ENCODE peak calls at places on chromosomes 6 and 20, in four cellular contexts. One of them, this sample, is unnamed.

GRCh38 chr6:32973144-32973854 is 4.9 kb downstream of the BRD2 start:
- DNase-seq in H1: peak; percentile 50
- DNase-seq in IMR-90: peak; percentile 40
- DNase-seq in mesendoderm: peak; percentile 57
- DNase-seq in this sample: peak; percentile 74

GRCh38 chr20:39885975-39886649 is 802.9 kb downstream of the MAFB start:
- DNase-seq in H1: peak; percentile 66
- DNase-seq in IMR-90: peak; percentile 88
- DNase-seq in mesendoderm: peak; percentile 95
- DNase-seq in this sample: peak; percentile 82

GRCh38 chr6:112665114-112665513 is 318.0 kb downstream of the RFPL4B start:
- DNase-seq in H1: no peak
- DNase-seq in IMR-90: peak; percentile 77
- DNase-seq in mesendoderm: no peak
- DNase-seq in this sample: peak; percentile 10

GRCh38 chr20:41136695-41137411 is 490 bp upstream of the PLCG1 start:
- DNase-seq in H1: peak; percentile 94
- DNase-seq in IMR-90: peak; percentile 67
- DNase-seq in mesendoderm: peak; percentile 91
- DNase-seq in this sample: peak; percentile 86

GRCh38 chr6:37340639-37340943 is 13.2 kb upstream of the RNF8 start:
- DNase-seq in H1: no peak
- DNase-seq in IMR-90: peak; percentile 57
- DNase-seq in mesendoderm: no peak
- DNase-seq in this sample: no peak

GRCh38 chr6:15876406-15876805 is 213.6 kb upstream of the DTNBP1 start:
- DNase-seq in H1: no peak
- DNase-seq in IMR-90: no peak
- DNase-seq in mesendoderm: no peak
- DNase-seq in this sample: peak; percentile 83

GRCh38 chr6:104936766-104937535 is 20.0 kb upstream of the LIN28B start:
- DNase-seq in H1: no peak
- DNase-seq in IMR-90: no peak
- DNase-seq in mesendoderm: no peak
- DNase-seq in this sample: no peak

GRCh38 chr6:30542915-30543314 is 13.4 kb downstream of the GNL1 start:
- DNase-seq in H1: no peak
- DNase-seq in IMR-90: peak; percentile 63
- DNase-seq in mesendoderm: no peak
- DNase-seq in this sample: peak; percentile 53

GRCh38 chr6:140039343-140039742 is 664.9 kb upstream of the CITED2 start:
- DNase-seq in H1: no peak
- DNase-seq in IMR-90: no peak
- DNase-seq in mesendoderm: no peak
- DNase-seq in this sample: no peak

GRCh38 chr6:109075934-109076333 is 18.7 kb downstream of the SESN1 start:
- DNase-seq in H1: no peak
- DNase-seq in IMR-90: peak; percentile 51
- DNase-seq in mesendoderm: no peak
- DNase-seq in this sample: peak; percentile 19

GRCh38 chr20:58690851-58691250 is 1.7 kb upstream of the NPEPL1 start:
- DNase-seq in H1: peak; percentile 37
- DNase-seq in IMR-90: peak; percentile 22
- DNase-seq in mesendoderm: no peak
- DNase-seq in this sample: peak; percentile 86

GRCh38 chr20:44678990-44679611 is 27.6 kb upstream of the ADA start:
- DNase-seq in H1: no peak
- DNase-seq in IMR-90: no peak
- DNase-seq in mesendoderm: no peak
- DNase-seq in this sample: no peak

GRCh38 chr6:90819483-90819882 is 232.6 kb upstream of the MAP3K7 start:
- DNase-seq in H1: no peak
- DNase-seq in IMR-90: no peak
- DNase-seq in mesendoderm: no peak
- DNase-seq in this sample: no peak

GRCh38 chr6:50591135-50591534 is 122.2 kb upstream of the TFAP2D start:
- DNase-seq in H1: no peak
- DNase-seq in IMR-90: no peak
- DNase-seq in mesendoderm: peak; percentile 85
- DNase-seq in this sample: no peak

GRCh38 chr6:14066782-14067406 is 50.7 kb upstream of the CD83 start:
- DNase-seq in H1: no peak
- DNase-seq in IMR-90: peak; percentile 80
- DNase-seq in mesendoderm: peak; percentile 87
- DNase-seq in this sample: peak; percentile 70

GRCh38 chr20:52037370-52037769 is 154.2 kb downstream of the ZFP64 start:
- DNase-seq in H1: no peak
- DNase-seq in IMR-90: no peak
- DNase-seq in mesendoderm: no peak
- DNase-seq in this sample: no peak

GRCh38 chr6:129385117-129385516 is 324.9 kb downstream of the ARHGAP18 start:
- DNase-seq in H1: no peak
- DNase-seq in IMR-90: no peak
- DNase-seq in mesendoderm: no peak
- DNase-seq in this sample: no peak

GRCh38 chr6:7545509-7546369 is 4.3 kb downstream of the DSP start:
- DNase-seq in H1: no peak
- DNase-seq in IMR-90: peak; percentile 50
- DNase-seq in mesendoderm: peak; percentile 27
- DNase-seq in this sample: peak; percentile 39

GRCh38 chr6:40956871-40957270 is 82.2 kb downstream of the UNC5CL start:
- DNase-seq in H1: no peak
- DNase-seq in IMR-90: peak; percentile 44
- DNase-seq in mesendoderm: no peak
- DNase-seq in this sample: peak; percentile 26

GRCh38 chr6:80183019-80183418 is 76.5 kb downstream of the BCKDHB start:
- DNase-seq in H1: no peak
- DNase-seq in IMR-90: no peak
- DNase-seq in mesendoderm: no peak
- DNase-seq in this sample: no peak

GRCh38 chr6:137549106-137549505 is 54.9 kb upstream of the OLIG3 start:
- DNase-seq in H1: no peak
- DNase-seq in IMR-90: no peak
- DNase-seq in mesendoderm: no peak
- DNase-seq in this sample: no peak

GRCh38 chr6:89002523-89002922 is 39.1 kb upstream of the RNGTT start:
- DNase-seq in H1: no peak
- DNase-seq in IMR-90: no peak
- DNase-seq in mesendoderm: no peak
- DNase-seq in this sample: no peak

GRCh38 chr6:63347599-63347998 is 27.8 kb upstream of the LGSN start:
- DNase-seq in H1: no peak
- DNase-seq in IMR-90: peak; percentile 93
- DNase-seq in mesendoderm: no peak
- DNase-seq in this sample: peak; percentile 82

GRCh38 chr20:31484001-31484400 is 8.9 kb downstream of the REM1 start:
- DNase-seq in H1: no peak
- DNase-seq in IMR-90: no peak
- DNase-seq in mesendoderm: no peak
- DNase-seq in this sample: no peak

GRCh38 chr6:168583126-168583525 is 142.1 kb downstream of the SMOC2 start:
- DNase-seq in H1: no peak
- DNase-seq in IMR-90: no peak
- DNase-seq in mesendoderm: no peak
- DNase-seq in this sample: no peak

GRCh38 chr6:149951096-149951495 is 9.3 kb downstream of the ULBP2 start:
- DNase-seq in H1: peak; percentile 20
- DNase-seq in IMR-90: no peak
- DNase-seq in mesendoderm: no peak
- DNase-seq in this sample: no peak

GRCh38 chr20:40913224-40913821 is 115.3 kb upstream of the TOP1 start:
- DNase-seq in H1: no peak
- DNase-seq in IMR-90: no peak
- DNase-seq in mesendoderm: no peak
- DNase-seq in this sample: no peak

GRCh38 chr6:157715766-157716171 is 107.3 kb upstream of the SNX9 start:
- DNase-seq in H1: no peak
- DNase-seq in IMR-90: peak; percentile 95
- DNase-seq in mesendoderm: no peak
- DNase-seq in this sample: peak; percentile 85

GRCh38 chr6:143528164-143528811 is 16.8 kb upstream of the FUCA2 start:
- DNase-seq in H1: no peak
- DNase-seq in IMR-90: no peak
- DNase-seq in mesendoderm: no peak
- DNase-seq in this sample: no peak

GRCh38 chr20:18632196-18632789 is 44.4 kb downstream of the DTD1 start:
- DNase-seq in H1: peak; percentile 80
- DNase-seq in IMR-90: peak; percentile 59
- DNase-seq in mesendoderm: peak; percentile 80
- DNase-seq in this sample: peak; percentile 69

GRCh38 chr20:44196278-44196677 is 9.3 kb upstream of the JPH2 start:
- DNase-seq in H1: no peak
- DNase-seq in IMR-90: no peak
- DNase-seq in mesendoderm: no peak
- DNase-seq in this sample: no peak

GRCh38 chr6:7335519-7335918 is 22.5 kb upstream of the SSR1 start:
- DNase-seq in H1: no peak
- DNase-seq in IMR-90: no peak
- DNase-seq in mesendoderm: no peak
- DNase-seq in this sample: no peak

GRCh38 chr20:19791887-19792286 is 33.8 kb downstream of the RIN2 start:
- DNase-seq in H1: no peak
- DNase-seq in IMR-90: no peak
- DNase-seq in mesendoderm: no peak
- DNase-seq in this sample: no peak

GRCh38 chr6:166494757-166495486 is 91.6 kb downstream of the RAMACL start:
- DNase-seq in H1: no peak
- DNase-seq in IMR-90: no peak
- DNase-seq in mesendoderm: peak; percentile 15
- DNase-seq in this sample: no peak

GRCh38 chr6:168628732-168629245 is 187.8 kb downstream of the SMOC2 start:
- DNase-seq in H1: no peak
- DNase-seq in IMR-90: no peak
- DNase-seq in mesendoderm: no peak
- DNase-seq in this sample: no peak

GRCh38 chr6:170004585-170005210 is 253.3 kb downstream of the ERMARD start:
- DNase-seq in H1: peak; percentile 42
- DNase-seq in IMR-90: no peak
- DNase-seq in mesendoderm: peak; percentile 42
- DNase-seq in this sample: no peak

GRCh38 chr6:133218831-133219230 is 22.3 kb upstream of the EYA4 start:
- DNase-seq in H1: no peak
- DNase-seq in IMR-90: peak; percentile 47
- DNase-seq in mesendoderm: no peak
- DNase-seq in this sample: no peak

GRCh38 chr20:50733644-50734349 is 2.4 kb downstream of the PARD6B start:
- DNase-seq in H1: no peak
- DNase-seq in IMR-90: no peak
- DNase-seq in mesendoderm: no peak
- DNase-seq in this sample: no peak
- H3K4me2 ChIP-seq in H1: no peak overlapping the region
- H3K4me2 ChIP-seq in IMR-90: no peak overlapping the region
- H3K4me2 ChIP-seq in mesendoderm: no peak overlapping the region
- H3K4me2 ChIP-seq in this sample: peak overlapping the region; percentile 39

GRCh38 chr20:34311118-34312023 is 8.2 kb upstream of the AHCY start:
- DNase-seq in H1: peak; percentile 76
- DNase-seq in IMR-90: no peak
- DNase-seq in mesendoderm: peak; percentile 85
- DNase-seq in this sample: peak; percentile 15
- H4K8ac ChIP-seq in H1: peak overlapping the region; percentile 48
- H4K8ac ChIP-seq in IMR-90: no peak overlapping the region
- H4K8ac ChIP-seq in mesendoderm: no peak overlapping the region
- H4K8ac ChIP-seq in this sample: no peak overlapping the region

GRCh38 chr20:38073307-38074010 is 39.9 kb downstream of the RPRD1B start:
- DNase-seq in H1: peak; percentile 66
- DNase-seq in IMR-90: peak; percentile 98
- DNase-seq in mesendoderm: peak; percentile 81
- DNase-seq in this sample: peak; percentile 70
- H3K4me2 ChIP-seq in H1: no peak overlapping the region
- H3K4me2 ChIP-seq in IMR-90: peak overlapping the region; percentile 55
- H3K4me2 ChIP-seq in mesendoderm: no peak overlapping the region
- H3K4me2 ChIP-seq in this sample: no peak overlapping the region

DNA sequence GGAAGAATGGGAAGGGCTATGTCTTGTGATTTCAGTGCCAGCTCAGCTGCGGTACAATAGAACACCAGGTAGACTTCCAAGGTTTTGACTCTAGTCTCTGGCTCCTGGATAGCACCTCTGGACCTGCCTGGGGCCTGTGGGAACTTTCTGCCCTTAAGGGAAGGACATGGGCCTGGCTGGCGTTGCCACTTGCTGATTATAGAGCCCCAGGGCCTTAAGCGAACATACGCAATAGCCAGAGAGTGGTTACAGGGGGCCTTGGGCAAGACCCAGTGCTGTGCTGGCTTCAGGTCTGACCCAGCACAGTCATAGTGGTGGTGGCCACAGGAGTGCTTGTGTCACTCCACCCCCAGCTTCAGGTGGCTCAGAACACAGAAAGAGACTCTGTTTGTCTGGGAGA is 131.1 kb upstream of the COL21A1 start:
- DNase-seq in H1: no peak
- DNase-seq in IMR-90: no peak
- DNase-seq in mesendoderm: no peak
- DNase-seq in this sample: no peak
- H4K8ac ChIP-seq in H1: no peak overlapping the region
- H4K8ac ChIP-seq in IMR-90: no peak overlapping the region
- H4K8ac ChIP-seq in mesendoderm: no peak overlapping the region
- H4K8ac ChIP-seq in this sample: peak overlapping the region; percentile 9

GRCh38 chr6:45637611-45638257 is 260.0 kb upstream of the SUPT3H start:
- DNase-seq in H1: no peak
- DNase-seq in IMR-90: no peak
- DNase-seq in mesendoderm: no peak
- DNase-seq in this sample: no peak
- H3K4me2 ChIP-seq in H1: no peak overlapping the region
- H3K4me2 ChIP-seq in IMR-90: no peak overlapping the region
- H3K4me2 ChIP-seq in mesendoderm: no peak overlapping the region
- H3K4me2 ChIP-seq in this sample: no peak overlapping the region